ENCODE peak calls at places on chromosomes 3 and 15, in nine cellular contexts. One of them, this sample, is unnamed.
A peak's percentile ranks its signal among the peaks of the same experiment; 100 is the strongest.

GRCh38 chr3:25372167-25372566 is 55.9 kb upstream of the RARB start:
- DNase-seq in AG08395: peak; percentile 69
- DNase-seq in activated naive CD8-positive, alpha-beta T cell treated with anti-CD3 and anti-CD28 coated beads, Interleukin-2, amount 50 U/mL, for 24 hours: no peak
- DNase-seq in nephron progenitor cell: no peak
- DNase-seq in activated effector memory CD4-positive, alpha-beta T cell treated with anti-CD3 and anti-CD28 coated beads, Interleukin-2, amount 50 U/mL, for 16 hours: no peak
- DNase-seq in NCI-H1417 treated with DMSO at 0.1 percent for 48 hours: no peak
- DNase-seq in RWPE1: no peak
- DNase-seq in DMS 273 treated with DMSO at 0.1 percent for 48 hours: no peak
- DNase-seq in ACHN: no peak
- DNase-seq in this sample: no peak

GRCh38 chr3:53140575-53141467 is 10.6 kb upstream of the RFT1 start:
- DNase-seq in AG08395: peak; percentile 78
- DNase-seq in activated naive CD8-positive, alpha-beta T cell treated with anti-CD3 and anti-CD28 coated beads, Interleukin-2, amount 50 U/mL, for 24 hours: no peak
- DNase-seq in nephron progenitor cell: no peak
- DNase-seq in activated effector memory CD4-positive, alpha-beta T cell treated with anti-CD3 and anti-CD28 coated beads, Interleukin-2, amount 50 U/mL, for 16 hours: no peak
- DNase-seq in NCI-H1417 treated with DMSO at 0.1 percent for 48 hours: no peak
- DNase-seq in RWPE1: no peak
- DNase-seq in DMS 273 treated with DMSO at 0.1 percent for 48 hours: no peak
- DNase-seq in ACHN: peak; percentile 9
- DNase-seq in this sample: no peak

GRCh38 chr15:34126522-34126921 is 24.6 kb downstream of the PGBD4 start:
- DNase-seq in AG08395: no peak
- DNase-seq in activated naive CD8-positive, alpha-beta T cell treated with anti-CD3 and anti-CD28 coated beads, Interleukin-2, amount 50 U/mL, for 24 hours: no peak
- DNase-seq in nephron progenitor cell: no peak
- DNase-seq in activated effector memory CD4-positive, alpha-beta T cell treated with anti-CD3 and anti-CD28 coated beads, Interleukin-2, amount 50 U/mL, for 16 hours: no peak
- DNase-seq in NCI-H1417 treated with DMSO at 0.1 percent for 48 hours: no peak
- DNase-seq in RWPE1: no peak
- DNase-seq in DMS 273 treated with DMSO at 0.1 percent for 48 hours: no peak
- DNase-seq in ACHN: no peak
- DNase-seq in this sample: no peak

GRCh38 chr3:155737844-155738460 is 6.9 kb downstream of the PLCH1 start:
- DNase-seq in AG08395: no peak
- DNase-seq in activated naive CD8-positive, alpha-beta T cell treated with anti-CD3 and anti-CD28 coated beads, Interleukin-2, amount 50 U/mL, for 24 hours: no peak
- DNase-seq in nephron progenitor cell: peak; percentile 17
- DNase-seq in activated effector memory CD4-positive, alpha-beta T cell treated with anti-CD3 and anti-CD28 coated beads, Interleukin-2, amount 50 U/mL, for 16 hours: no peak
- DNase-seq in NCI-H1417 treated with DMSO at 0.1 percent for 48 hours: no peak
- DNase-seq in RWPE1: no peak
- DNase-seq in DMS 273 treated with DMSO at 0.1 percent for 48 hours: no peak
- DNase-seq in ACHN: peak; percentile 93
- DNase-seq in this sample: no peak

GRCh38 chr3:97927699-97928098 is 44.5 kb downstream of the RIOX2 start:
- DNase-seq in AG08395: no peak
- DNase-seq in activated naive CD8-positive, alpha-beta T cell treated with anti-CD3 and anti-CD28 coated beads, Interleukin-2, amount 50 U/mL, for 24 hours: no peak
- DNase-seq in nephron progenitor cell: no peak
- DNase-seq in activated effector memory CD4-positive, alpha-beta T cell treated with anti-CD3 and anti-CD28 coated beads, Interleukin-2, amount 50 U/mL, for 16 hours: no peak
- DNase-seq in NCI-H1417 treated with DMSO at 0.1 percent for 48 hours: no peak
- DNase-seq in RWPE1: no peak
- DNase-seq in DMS 273 treated with DMSO at 0.1 percent for 48 hours: peak; percentile 70
- DNase-seq in ACHN: no peak
- DNase-seq in this sample: no peak

GRCh38 chr15:72782993-72783562 is 480 bp downstream of the ADPGK start:
- DNase-seq in AG08395: peak; percentile 20
- DNase-seq in activated naive CD8-positive, alpha-beta T cell treated with anti-CD3 and anti-CD28 coated beads, Interleukin-2, amount 50 U/mL, for 24 hours: no peak
- DNase-seq in nephron progenitor cell: no peak
- DNase-seq in activated effector memory CD4-positive, alpha-beta T cell treated with anti-CD3 and anti-CD28 coated beads, Interleukin-2, amount 50 U/mL, for 16 hours: peak; percentile 73
- DNase-seq in NCI-H1417 treated with DMSO at 0.1 percent for 48 hours: no peak
- DNase-seq in RWPE1: peak; percentile 41
- DNase-seq in DMS 273 treated with DMSO at 0.1 percent for 48 hours: no peak
- DNase-seq in ACHN: peak; percentile 39
- DNase-seq in this sample: peak; percentile 26

GRCh38 chr15:57320543-57321220 is 55.6 kb upstream of the CGNL1 start:
- DNase-seq in AG08395: no peak
- DNase-seq in activated naive CD8-positive, alpha-beta T cell treated with anti-CD3 and anti-CD28 coated beads, Interleukin-2, amount 50 U/mL, for 24 hours: no peak
- DNase-seq in nephron progenitor cell: no peak
- DNase-seq in activated effector memory CD4-positive, alpha-beta T cell treated with anti-CD3 and anti-CD28 coated beads, Interleukin-2, amount 50 U/mL, for 16 hours: no peak
- DNase-seq in NCI-H1417 treated with DMSO at 0.1 percent for 48 hours: no peak
- DNase-seq in RWPE1: no peak
- DNase-seq in DMS 273 treated with DMSO at 0.1 percent for 48 hours: no peak
- DNase-seq in ACHN: no peak
- DNase-seq in this sample: no peak

GRCh38 chr3:169929830-169930519 is 18.6 kb downstream of the SAMD7 start:
- DNase-seq in AG08395: no peak
- DNase-seq in activated naive CD8-positive, alpha-beta T cell treated with anti-CD3 and anti-CD28 coated beads, Interleukin-2, amount 50 U/mL, for 24 hours: no peak
- DNase-seq in nephron progenitor cell: no peak
- DNase-seq in activated effector memory CD4-positive, alpha-beta T cell treated with anti-CD3 and anti-CD28 coated beads, Interleukin-2, amount 50 U/mL, for 16 hours: no peak
- DNase-seq in NCI-H1417 treated with DMSO at 0.1 percent for 48 hours: no peak
- DNase-seq in RWPE1: no peak
- DNase-seq in DMS 273 treated with DMSO at 0.1 percent for 48 hours: no peak
- DNase-seq in ACHN: no peak
- DNase-seq in this sample: no peak

GRCh38 chr3:195761031-195761430 is 40.3 kb downstream of the MUC20 start:
- DNase-seq in AG08395: no peak
- DNase-seq in activated naive CD8-positive, alpha-beta T cell treated with anti-CD3 and anti-CD28 coated beads, Interleukin-2, amount 50 U/mL, for 24 hours: no peak
- DNase-seq in nephron progenitor cell: no peak
- DNase-seq in activated effector memory CD4-positive, alpha-beta T cell treated with anti-CD3 and anti-CD28 coated beads, Interleukin-2, amount 50 U/mL, for 16 hours: peak; percentile 37
- DNase-seq in NCI-H1417 treated with DMSO at 0.1 percent for 48 hours: no peak
- DNase-seq in RWPE1: no peak
- DNase-seq in DMS 273 treated with DMSO at 0.1 percent for 48 hours: no peak
- DNase-seq in ACHN: no peak
- DNase-seq in this sample: no peak

GRCh38 chr3:112437146-112438022 is 61.9 kb downstream of the BTLA start:
- DNase-seq in AG08395: peak; percentile 8
- DNase-seq in activated naive CD8-positive, alpha-beta T cell treated with anti-CD3 and anti-CD28 coated beads, Interleukin-2, amount 50 U/mL, for 24 hours: no peak
- DNase-seq in nephron progenitor cell: no peak
- DNase-seq in activated effector memory CD4-positive, alpha-beta T cell treated with anti-CD3 and anti-CD28 coated beads, Interleukin-2, amount 50 U/mL, for 16 hours: no peak
- DNase-seq in NCI-H1417 treated with DMSO at 0.1 percent for 48 hours: no peak
- DNase-seq in RWPE1: peak; percentile 3
- DNase-seq in DMS 273 treated with DMSO at 0.1 percent for 48 hours: no peak
- DNase-seq in ACHN: peak; percentile 37
- DNase-seq in this sample: no peak

GRCh38 chr3:90091557-90091956 is 984.1 kb downstream of the EPHA3 start:
- DNase-seq in AG08395: peak; percentile 20
- DNase-seq in activated naive CD8-positive, alpha-beta T cell treated with anti-CD3 and anti-CD28 coated beads, Interleukin-2, amount 50 U/mL, for 24 hours: no peak
- DNase-seq in nephron progenitor cell: peak; percentile 49
- DNase-seq in activated effector memory CD4-positive, alpha-beta T cell treated with anti-CD3 and anti-CD28 coated beads, Interleukin-2, amount 50 U/mL, for 16 hours: no peak
- DNase-seq in NCI-H1417 treated with DMSO at 0.1 percent for 48 hours: peak; percentile 68
- DNase-seq in RWPE1: peak; percentile 2
- DNase-seq in DMS 273 treated with DMSO at 0.1 percent for 48 hours: peak; percentile 60
- DNase-seq in ACHN: peak; percentile 25
- DNase-seq in this sample: no peak

GRCh38 chr15:100939786-100940185 is 20.6 kb downstream of the LRRK1 start:
- DNase-seq in AG08395: no peak
- DNase-seq in activated naive CD8-positive, alpha-beta T cell treated with anti-CD3 and anti-CD28 coated beads, Interleukin-2, amount 50 U/mL, for 24 hours: no peak
- DNase-seq in nephron progenitor cell: no peak
- DNase-seq in activated effector memory CD4-positive, alpha-beta T cell treated with anti-CD3 and anti-CD28 coated beads, Interleukin-2, amount 50 U/mL, for 16 hours: no peak
- DNase-seq in NCI-H1417 treated with DMSO at 0.1 percent for 48 hours: no peak
- DNase-seq in RWPE1: no peak
- DNase-seq in DMS 273 treated with DMSO at 0.1 percent for 48 hours: no peak
- DNase-seq in ACHN: no peak
- DNase-seq in this sample: no peak

GRCh38 chr15:72782274-72782992 is 1.1 kb downstream of the ADPGK start:
- DNase-seq in AG08395: peak; percentile 13
- DNase-seq in activated naive CD8-positive, alpha-beta T cell treated with anti-CD3 and anti-CD28 coated beads, Interleukin-2, amount 50 U/mL, for 24 hours: no peak
- DNase-seq in nephron progenitor cell: no peak
- DNase-seq in activated effector memory CD4-positive, alpha-beta T cell treated with anti-CD3 and anti-CD28 coated beads, Interleukin-2, amount 50 U/mL, for 16 hours: no peak
- DNase-seq in NCI-H1417 treated with DMSO at 0.1 percent for 48 hours: no peak
- DNase-seq in RWPE1: no peak
- DNase-seq in DMS 273 treated with DMSO at 0.1 percent for 48 hours: no peak
- DNase-seq in ACHN: peak; percentile 14
- DNase-seq in this sample: no peak

GRCh38 chr3:51935886-51936755 is 5.6 kb downstream of the RRP9 start:
- DNase-seq in AG08395: no peak
- DNase-seq in activated naive CD8-positive, alpha-beta T cell treated with anti-CD3 and anti-CD28 coated beads, Interleukin-2, amount 50 U/mL, for 24 hours: no peak
- DNase-seq in nephron progenitor cell: no peak
- DNase-seq in activated effector memory CD4-positive, alpha-beta T cell treated with anti-CD3 and anti-CD28 coated beads, Interleukin-2, amount 50 U/mL, for 16 hours: no peak
- DNase-seq in NCI-H1417 treated with DMSO at 0.1 percent for 48 hours: no peak
- DNase-seq in RWPE1: no peak
- DNase-seq in DMS 273 treated with DMSO at 0.1 percent for 48 hours: no peak
- DNase-seq in ACHN: no peak
- DNase-seq in this sample: no peak

GRCh38 chr15:84734794-84735479 is 13.5 kb upstream of the ZNF592 start:
- DNase-seq in AG08395: no peak
- DNase-seq in activated naive CD8-positive, alpha-beta T cell treated with anti-CD3 and anti-CD28 coated beads, Interleukin-2, amount 50 U/mL, for 24 hours: peak; percentile 74
- DNase-seq in nephron progenitor cell: peak; percentile 40
- DNase-seq in activated effector memory CD4-positive, alpha-beta T cell treated with anti-CD3 and anti-CD28 coated beads, Interleukin-2, amount 50 U/mL, for 16 hours: peak; percentile 86
- DNase-seq in NCI-H1417 treated with DMSO at 0.1 percent for 48 hours: no peak
- DNase-seq in RWPE1: no peak
- DNase-seq in DMS 273 treated with DMSO at 0.1 percent for 48 hours: no peak
- DNase-seq in ACHN: peak; percentile 90
- DNase-seq in this sample: no peak

GRCh38 chr3:100260081-100260684 is 609 bp upstream of the TBC1D23 start:
- DNase-seq in AG08395: no peak
- DNase-seq in activated naive CD8-positive, alpha-beta T cell treated with anti-CD3 and anti-CD28 coated beads, Interleukin-2, amount 50 U/mL, for 24 hours: no peak
- DNase-seq in nephron progenitor cell: peak; percentile 34
- DNase-seq in activated effector memory CD4-positive, alpha-beta T cell treated with anti-CD3 and anti-CD28 coated beads, Interleukin-2, amount 50 U/mL, for 16 hours: no peak
- DNase-seq in NCI-H1417 treated with DMSO at 0.1 percent for 48 hours: no peak
- DNase-seq in RWPE1: no peak
- DNase-seq in DMS 273 treated with DMSO at 0.1 percent for 48 hours: peak; percentile 57
- DNase-seq in ACHN: no peak
- DNase-seq in this sample: no peak

GRCh38 chr15:98524274-98524673 is 124.1 kb upstream of the IGF1R start:
- DNase-seq in AG08395: no peak
- DNase-seq in activated naive CD8-positive, alpha-beta T cell treated with anti-CD3 and anti-CD28 coated beads, Interleukin-2, amount 50 U/mL, for 24 hours: no peak
- DNase-seq in nephron progenitor cell: no peak
- DNase-seq in activated effector memory CD4-positive, alpha-beta T cell treated with anti-CD3 and anti-CD28 coated beads, Interleukin-2, amount 50 U/mL, for 16 hours: no peak
- DNase-seq in NCI-H1417 treated with DMSO at 0.1 percent for 48 hours: no peak
- DNase-seq in RWPE1: no peak
- DNase-seq in DMS 273 treated with DMSO at 0.1 percent for 48 hours: no peak
- DNase-seq in ACHN: no peak
- DNase-seq in this sample: no peak